ENCODE peak calls at places on chromosomes 2 and 18, in ten cellular contexts. H, A, S, I, E, L, B, Z, T and V are unnamed samples.

GRCh38 chr2:144274131-144274530 is 245.8 kb downstream of the ZEB2 start:
- DNase-seq in H (no peak), A (no peak), S (no peak), I (no peak), E (no peak), L (no peak), B (no peak), Z (no peak), T (no peak), V (no peak)

GRCh38 chr2:86021396-86022378 is 84.0 kb downstream of the POLR1A start:
- DNase-seq in H (no peak), A (no peak), S (no peak), I (peak; percentile 49), E (no peak), L (no peak), B (no peak), Z (peak; percentile 7), T (no peak), V (no peak)

GRCh38 chr18:73254564-73254963 is 386.8 kb upstream of the NETO1 start:
- DNase-seq in H (no peak), A (no peak), S (no peak), I (no peak), E (no peak), L (no peak), B (no peak), Z (no peak), T (no peak), V (no peak)

GRCh38 chr18:27871731-27872130 is 305.2 kb downstream of the CDH2 start:
- DNase-seq in H (no peak), A (no peak), S (no peak), I (no peak), E (no peak), L (no peak), B (no peak), Z (no peak), T (no peak), V (no peak)

GRCh38 chr18:24023185-24023814 is 8.7 kb downstream of the TTC39C start:
- DNase-seq in H (no peak), A (no peak), S (no peak), I (no peak), E (no peak), L (no peak), B (no peak), Z (no peak), T (no peak), V (no peak)

GRCh38 chr2:236862961-236863728 is 222.5 kb upstream of the COPS8 start:
- DNase-seq in H (peak; percentile 78), A (no peak), S (peak; percentile 10), I (peak; percentile 50), E (no peak), L (peak; percentile 97), B (no peak), Z (no peak), T (no peak), V (no peak)

GRCh38 chr2:127407091-127407490 is 11.1 kb upstream of the PROC start:
- DNase-seq in H (no peak), A (no peak), S (no peak), I (no peak), E (no peak), L (no peak), B (peak; percentile 38), Z (no peak), T (peak; percentile 12), V (no peak)

GRCh38 chr18:79507546-79508480 is 112.1 kb downstream of the NFATC1 start:
- DNase-seq in H (peak; percentile 28), A (no peak), S (peak; percentile 70), I (peak; percentile 90), E (peak; percentile 60), L (peak; percentile 52), B (peak; percentile 74), Z (peak; percentile 84), T (peak; percentile 82), V (peak; percentile 61)

DNA sequence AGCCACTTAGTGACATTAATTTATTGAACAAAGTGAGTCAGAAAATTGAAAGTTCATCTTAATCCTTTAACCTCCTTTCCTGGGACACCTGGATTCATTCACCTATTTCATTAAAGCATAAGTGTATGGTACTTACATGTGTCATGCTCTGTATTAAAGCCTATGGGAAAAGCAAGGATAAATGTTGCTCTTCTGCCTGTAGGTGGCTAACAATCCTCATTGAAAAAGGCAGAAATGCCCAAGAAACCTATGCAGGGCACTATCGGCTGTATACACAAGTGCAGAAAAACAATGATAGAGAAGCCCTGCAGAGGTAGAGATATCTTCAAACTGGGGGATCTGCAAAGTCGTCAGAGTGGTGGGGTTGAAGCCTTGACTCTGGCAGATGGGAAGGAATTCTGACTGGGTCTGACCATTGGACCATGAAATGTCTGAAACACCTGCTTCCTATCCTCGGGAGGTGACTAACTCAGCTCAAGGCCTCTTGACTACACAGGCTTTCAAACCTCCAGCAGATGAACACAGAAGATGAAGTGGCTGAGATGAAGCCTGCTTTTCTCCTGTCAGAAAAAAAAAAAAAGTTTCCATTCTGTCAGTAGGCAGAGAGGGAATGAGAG is 83.1 kb downstream of the DCC start:
- DNase-seq in H (no peak), A (no peak), S (no peak), I (no peak), E (no peak), L (no peak), B (no peak), Z (no peak), T (no peak), V (no peak)
- TF ChIP-seq CTCF in H (no peak), A (no peak), S (no peak), I (no peak), E (no peak), L (no peak), B (no peak), Z (no peak), T (no peak), V (no peak)

DNA sequence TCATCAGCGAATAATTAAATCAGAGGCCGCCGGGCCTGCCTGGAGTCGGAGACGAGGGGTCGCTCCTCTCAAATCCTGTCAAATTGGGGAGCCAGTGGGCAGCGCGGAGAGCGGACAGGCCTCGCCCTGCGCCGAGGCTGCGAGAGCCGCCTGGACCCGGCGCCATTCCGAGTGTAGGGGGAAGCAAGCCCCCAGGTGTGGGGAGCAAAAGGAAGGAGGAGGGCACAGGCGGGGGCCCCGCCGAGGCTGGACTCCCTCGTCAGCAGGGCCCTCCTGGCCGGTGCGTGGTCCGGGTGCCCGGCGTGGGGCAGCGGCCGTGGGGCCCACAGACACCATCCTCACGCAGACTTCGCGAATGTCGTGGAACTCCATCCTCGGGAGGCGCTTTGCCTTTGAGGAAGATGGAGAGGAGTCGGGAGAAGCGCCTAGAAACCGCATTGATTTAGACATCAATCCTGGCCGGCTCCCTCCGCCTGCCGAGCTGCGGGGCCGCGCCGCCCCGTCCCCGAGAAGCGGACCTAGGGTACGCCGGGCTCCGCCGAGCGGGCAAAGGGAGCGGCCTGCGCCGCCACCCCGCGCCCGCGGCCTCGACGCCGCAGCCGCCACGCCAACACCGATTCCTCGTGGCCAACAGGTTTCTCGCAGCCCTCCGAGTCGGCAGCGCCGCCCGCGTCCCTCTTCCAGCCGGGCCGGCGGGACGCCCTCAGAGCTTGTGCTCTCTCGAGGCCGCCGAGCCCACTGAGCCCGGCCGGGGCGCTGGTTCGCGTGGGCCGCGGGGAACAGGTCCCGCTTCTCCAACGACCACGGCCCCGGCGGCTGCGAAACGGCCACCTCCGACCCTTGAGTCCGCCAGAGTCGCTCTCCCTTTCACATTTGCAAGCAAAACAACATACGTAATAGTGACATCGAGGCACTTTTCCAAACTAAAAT is 6.7 kb upstream of the ONECUT2 start:
- DNase-seq in H (no peak), A (no peak), S (no peak), I (no peak), E (no peak), L (no peak), B (no peak), Z (no peak), T (peak; percentile 34), V (no peak)
- H3K4me3 ChIP-seq in H (no peak overlapping the region), A (no peak overlapping the region), S (peak overlapping the region; percentile 25), I (peak overlapping the region; percentile 65), E (no peak overlapping the region), L (no peak overlapping the region), B (peak overlapping the region; percentile 37), Z (peak overlapping the region; percentile 26), T (peak overlapping the region; percentile 64), V (no peak overlapping the region)

GRCh38 chr2:46991985-46992384 is 76.4 kb upstream of the MCFD2 start:
- DNase-seq in H (no peak), A (no peak), S (no peak), I (no peak), E (no peak), L (no peak), B (no peak), Z (no peak), T (no peak), V (no peak)

GRCh38 chr2:46988733-46989481 is 73.3 kb upstream of the MCFD2 start:
- DNase-seq in H (no peak), A (peak; percentile 37), S (peak; percentile 84), I (no peak), E (no peak), L (no peak), B (no peak), Z (no peak), T (peak; percentile 84), V (no peak)

GRCh38 chr2:46990231-46990588 is 74.6 kb upstream of the MCFD2 start:
- DNase-seq in H (no peak), A (no peak), S (no peak), I (no peak), E (no peak), L (no peak), B (no peak), Z (no peak), T (no peak), V (no peak)

GRCh38 chr2:46988230-46988629 is 72.6 kb upstream of the MCFD2 start:
- DNase-seq in H (no peak), A (no peak), S (no peak), I (no peak), E (no peak), L (no peak), B (no peak), Z (no peak), T (no peak), V (no peak)

GRCh38 chr2:46989491-46990230 is 74.1 kb upstream of the MCFD2 start:
- DNase-seq in H (no peak), A (no peak), S (no peak), I (no peak), E (no peak), L (no peak), B (no peak), Z (no peak), T (no peak), V (no peak)
- TF ChIP-seq CTCF in H (no peak), A (no peak), S (no peak), I (no peak), E (no peak), L (no peak), B (no peak), Z (no peak), T (no peak), V (no peak)

GRCh38 chr18:8365528-8365927 is 243.7 kb upstream of the RAB12 start:
- DNase-seq in H (no peak), A (no peak), S (no peak), I (peak; percentile 8), E (no peak), L (no peak), B (no peak), Z (no peak), T (no peak), V (no peak)

GRCh38 chr18:8366070-8366469 is 243.2 kb upstream of the RAB12 start:
- DNase-seq in H (no peak), A (no peak), S (no peak), I (peak; percentile 46), E (no peak), L (no peak), B (no peak), Z (no peak), T (no peak), V (no peak)

GRCh38 chr18:8366656-8367055 is 242.6 kb upstream of the RAB12 start:
- DNase-seq in H (no peak), A (no peak), S (no peak), I (no peak), E (no peak), L (no peak), B (no peak), Z (no peak), T (no peak), V (no peak)

GRCh38 chr18:8368490-8369217 is 240.6 kb upstream of the RAB12 start:
- DNase-seq in H (no peak), A (no peak), S (no peak), I (peak; percentile 7), E (no peak), L (no peak), B (no peak), Z (no peak), T (no peak), V (no peak)

GRCh38 chr18:8367217-8367988 is 241.8 kb upstream of the RAB12 start:
- DNase-seq in H (no peak), A (no peak), S (no peak), I (no peak), E (peak; percentile 31), L (no peak), B (peak; percentile 62), Z (no peak), T (peak; percentile 58), V (no peak)
- H3K4me3 ChIP-seq in H (peak overlapping the region; percentile 27), A (no peak overlapping the region), S (peak overlapping the region; percentile 42), I (peak overlapping the region; percentile 65), E (peak overlapping the region; percentile 11), L (no peak overlapping the region), B (peak overlapping the region; percentile 41), Z (peak overlapping the region; percentile 42), T (peak overlapping the region; percentile 9), V (no peak overlapping the region)